ENCODE peak calls at places on chromosomes 11 and 22, in ten cellular contexts. X is mammary epithelial cell, R is prostate gland, I is GM23338, G is fibroblast of the aortic adventitia, F is endothelial cell of umbilical vein, A is coronary artery, V is AG10803, O is cardiac fibroblast, J is OCI-LY7. U is an unnamed sample.

GRCh38 chr11:2775626-2776350 is 76.0 kb upstream of the KCNQ1OT1 start:
- DNase-seq in G (no peak), O (no peak), A (peak; percentile 70), R (peak; percentile 3), I (no peak), F (no peak), V (no peak), J (no peak), X (no peak), U (peak; percentile 20)

GRCh38 chr11:61744609-61745156 is 7.8 kb upstream of the MYRF start:
- DNase-seq in V (no peak), F (no peak), A (no peak), J (no peak), G (no peak), R (no peak), O (no peak), X (no peak), I (no peak), U (no peak)

GRCh38 chr22:32628626-32629587 is 154.3 kb downstream of the FBXO7 start:
- DNase-seq in O (no peak), J (no peak), R (no peak), A (no peak), G (peak; percentile 53), V (peak; percentile 88), F (no peak), I (no peak), X (no peak), U (no peak)

GRCh38 chr22:39254789-39255298 is 10.1 kb upstream of the PDGFB start:
- DNase-seq in G (peak; percentile 44), R (no peak), V (peak; percentile 51), O (peak; percentile 80), I (no peak), A (no peak), X (peak; percentile 74), F (peak; percentile 84), J (no peak), U (no peak)

GRCh38 chr22:25199726-25200520 is at the start of gene CRYBB3:
- DNase-seq in G (no peak), J (no peak), F (no peak), X (no peak), V (no peak), I (no peak), R (no peak), A (no peak), O (no peak), U (no peak)

GRCh38 chr11:94974178-94974577 is 669 bp downstream of the KDM4D start:
- DNase-seq in X (no peak), G (peak; percentile 1), F (peak; percentile 17), O (no peak), R (no peak), J (no peak), I (no peak), A (no peak), V (no peak), U (no peak)

GRCh38 chr11:20397281-20397680 is 9.8 kb downstream of the PRMT3 start:
- DNase-seq in I (peak; percentile 71), A (no peak), F (peak; percentile 41), V (peak; percentile 69), X (peak; percentile 49), G (peak; percentile 62), J (peak; percentile 40), O (peak; percentile 74), R (no peak), U (no peak)

GRCh38 chr22:19503869-19504268 is 20.3 kb downstream of the CLDN5 start:
- DNase-seq in V (no peak), X (no peak), I (peak; percentile 65), A (no peak), F (no peak), J (no peak), R (no peak), G (no peak), O (no peak), U (no peak)

GRCh38 chr11:514606-515005 is 7.6 kb upstream of the RNH1 start:
- DNase-seq in A (no peak), F (no peak), X (no peak), I (no peak), R (no peak), J (no peak), V (no peak), G (no peak), O (no peak), U (no peak)

GRCh38 chr11:133762538-133762937 is 82.8 kb downstream of the SPATA19 start:
- DNase-seq in I (no peak), A (no peak), J (no peak), F (no peak), O (no peak), X (no peak), R (no peak), G (no peak), V (no peak), U (no peak)

GRCh38 chr22:32623943-32624342 is 149.3 kb downstream of the FBXO7 start:
- DNase-seq in O (peak; percentile 57), X (no peak), J (no peak), A (peak; percentile 85), R (peak; percentile 72), F (no peak), V (peak; percentile 93), G (peak; percentile 85), I (no peak), U (peak; percentile 60)

GRCh38 chr22:35459423-35459894 is 59.5 kb downstream of the MCM5 start:
- DNase-seq in X (no peak), R (no peak), F (no peak), G (no peak), I (no peak), O (no peak), V (no peak), A (no peak), J (no peak), U (no peak)

GRCh38 chr11:73818838-73819237 is 31.2 kb downstream of the MRPL48 start:
- DNase-seq in J (no peak), G (peak; percentile 24), A (no peak), I (peak; percentile 10), R (no peak), X (no peak), F (peak; percentile 12), O (peak; percentile 15), V (peak; percentile 43), U (no peak)

GRCh38 chr11:35911616-35912165 is 32.2 kb upstream of the LDLRAD3 start:
- DNase-seq in X (no peak), V (no peak), F (peak; percentile 70), R (no peak), G (no peak), O (peak; percentile 31), J (no peak), I (no peak), A (no peak), U (no peak)

GRCh38 chr22:31036671-31037550 is 44.2 kb upstream of the SMTN start:
- DNase-seq in X (peak; percentile 67), O (peak; percentile 45), F (no peak), V (peak; percentile 90), J (no peak), A (no peak), I (no peak), G (peak; percentile 77), R (no peak), U (no peak)

DNA sequence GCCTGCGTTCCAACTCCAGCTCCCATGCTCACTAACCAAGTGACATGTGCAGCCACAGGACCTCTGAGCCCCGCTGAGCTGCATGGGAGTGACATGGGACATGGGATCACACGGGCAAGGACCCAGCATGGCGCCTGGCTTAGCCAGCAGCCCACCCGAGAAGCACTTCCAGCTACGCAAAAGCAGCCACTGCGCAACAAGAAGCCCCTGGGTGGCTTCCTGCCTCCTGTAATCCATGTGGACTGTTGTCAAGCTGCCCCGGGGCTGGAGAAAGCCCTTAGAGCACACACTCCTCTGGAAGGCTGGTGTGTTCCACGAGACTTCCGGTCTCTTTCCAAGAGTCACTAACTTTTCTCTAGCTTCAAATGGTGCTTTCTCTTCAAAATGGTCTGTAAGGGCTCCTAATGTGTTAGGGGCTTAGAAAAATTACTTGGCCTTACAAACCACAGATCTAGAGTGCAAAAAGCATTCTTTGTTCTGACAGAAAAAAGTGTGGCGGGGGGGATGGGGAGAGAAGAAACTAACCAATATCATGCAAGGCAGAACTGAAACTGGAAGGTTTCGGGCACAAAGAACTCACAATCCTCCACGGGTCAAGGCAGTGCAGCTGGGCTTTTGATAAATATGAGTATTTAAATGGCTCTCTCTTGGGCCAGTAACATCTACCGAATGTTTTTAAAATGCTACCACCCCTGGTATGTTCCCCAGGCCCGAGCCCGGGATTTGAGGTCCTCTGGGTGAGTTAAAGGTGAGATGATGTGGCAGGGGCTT is 5.5 kb downstream of the C11orf24 start:
- DNase-seq in G (no peak), O (no peak), X (no peak), J (peak; percentile 94), A (no peak), R (no peak), I (no peak), F (no peak), V (no peak), U (no peak)
- H3K4me3 ChIP-seq in G (no peak overlapping the region), O (no peak overlapping the region), X (no peak overlapping the region), J (peak overlapping the region; percentile 62), A (no peak overlapping the region), R (no peak overlapping the region), I (no peak overlapping the region), F (no peak overlapping the region), V (no peak overlapping the region), U (no peak overlapping the region)

GRCh38 chr22:17119481-17120202 is 1.5 kb downstream of the TMEM121B start:
- DNase-seq in X (no peak), O (peak; percentile 11), J (no peak), V (no peak), G (no peak), R (no peak), I (peak; percentile 80), A (no peak), F (no peak), U (no peak)
- TF ChIP-seq CTCF in X (no peak), O (peak; percentile 26), J (peak; percentile 57), V (peak; percentile 6), G (peak; percentile 25), R (peak; percentile 30), I (peak; percentile 76), A (no peak), F (peak; percentile 37), U (no peak)

DNA sequence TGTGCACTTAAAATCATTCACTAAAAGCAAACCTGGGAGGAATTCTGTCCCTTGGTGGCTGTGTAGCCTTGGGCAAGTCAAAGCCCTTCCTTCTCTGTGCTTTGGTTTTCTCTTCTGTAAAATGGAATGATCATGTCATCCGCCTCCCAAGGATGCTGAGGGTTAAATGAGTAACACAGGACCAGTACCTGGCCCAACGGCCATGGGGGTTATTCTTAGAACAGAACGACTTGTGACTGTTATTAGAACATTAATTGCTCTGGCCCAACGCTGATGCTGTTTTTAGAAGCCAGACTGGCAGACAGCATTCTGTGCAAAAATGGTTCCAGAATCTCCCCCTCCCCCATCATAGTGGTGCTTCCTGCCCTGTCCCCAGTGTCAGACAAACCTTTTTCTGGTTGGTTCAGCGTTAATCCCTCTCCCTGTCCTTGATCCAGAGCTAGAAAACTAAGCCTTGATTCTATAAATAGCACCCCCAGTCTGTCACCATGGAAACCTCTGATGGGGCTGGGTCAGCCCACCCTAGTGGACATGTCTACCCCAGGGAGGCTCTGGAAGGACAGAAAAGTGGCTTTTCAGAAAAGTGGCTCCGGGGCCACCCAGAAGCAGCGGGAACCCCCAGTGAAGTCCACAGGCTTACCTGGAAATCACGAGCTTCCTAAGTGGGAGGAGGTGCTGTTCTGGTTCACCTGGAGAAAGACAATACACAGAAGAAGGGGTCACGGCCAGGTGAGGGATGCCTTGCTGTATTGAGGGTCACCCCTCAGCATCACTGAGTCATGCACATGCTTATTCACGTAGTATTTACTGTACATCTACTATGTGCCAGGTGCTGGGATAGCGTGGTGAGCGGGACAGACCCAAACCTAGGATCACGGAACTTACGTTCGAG is 15.5 kb upstream of the TFIP11 start:
- DNase-seq in O (no peak), F (no peak), J (no peak), G (no peak), I (no peak), R (no peak), X (no peak), V (no peak), A (no peak), U (no peak)
- H3K4me3 ChIP-seq in O (no peak overlapping the region), F (no peak overlapping the region), J (no peak overlapping the region), G (no peak overlapping the region), I (no peak overlapping the region), R (no peak overlapping the region), X (no peak overlapping the region), V (no peak overlapping the region), A (no peak overlapping the region), U (no peak overlapping the region)

GRCh38 chr11:114059278-114059983 is at the start of gene ZBTB16:
- DNase-seq in O (peak; percentile 83), I (peak; percentile 92), V (no peak), R (peak; percentile 88), G (no peak), X (no peak), F (peak; percentile 83), A (peak; percentile 94), J (no peak), U (peak; percentile 87)
- TF ChIP-seq CTCF in O (peak; percentile 39), I (peak; percentile 24), V (no peak), R (peak; percentile 61), G (no peak), X (peak; percentile 57), F (peak; percentile 29), A (peak; percentile 26), J (no peak), U (peak; percentile 8)

U was measured in lung.